ENCODE peak calls at places on chromosome 20, in six cellular contexts. Y is astrocyte, N is tibial artery, X is PC-9, Q is HCT116, D is psoas muscle. G is an unnamed sample.

GRCh38 chr20:44491635-44492395 is 16.1 kb downstream of the TTPAL start:
- DNase-seq in Y (no peak), N (peak; percentile 77), X (no peak), Q (no peak), D (peak; percentile 73), G (peak; percentile 93)

GRCh38 chr20:4821590-4821989 is 99.9 kb downstream of the PRND start:
- DNase-seq in Y (no peak), N (peak; percentile 54), X (no peak), Q (no peak), D (no peak), G (no peak)

GRCh38 chr20:1212607-1213396 is 9.5 kb downstream of the C20orf202 start:
- DNase-seq in Y (peak; percentile 46), N (peak; percentile 73), X (no peak), Q (peak; percentile 66), D (peak; percentile 73), G (peak; percentile 77)

GRCh38 chr20:9989066-9989724 is 45.6 kb upstream of the ANKEF1 start:
- DNase-seq in Y (peak; percentile 77), N (no peak), X (no peak), Q (no peak), D (no peak), G (peak; percentile 83)

GRCh38 chr20:44247676-44248419 is 740 bp downstream of the GDAP1L1 start:
- DNase-seq in Y (peak; percentile 5), N (no peak), X (no peak), Q (no peak), D (no peak), G (peak; percentile 22)

GRCh38 chr20:6095409-6095808 is 27.4 kb downstream of the FERMT1 start:
- DNase-seq in Y (no peak), N (no peak), X (no peak), Q (no peak), D (no peak), G (no peak)

GRCh38 chr20:38437796-38438195 is 2.7 kb upstream of the SNHG17 start:
- DNase-seq in Y (no peak), N (no peak), X (no peak), Q (no peak), D (no peak), G (no peak)

GRCh38 chr20:13770141-13770540 is 14.6 kb downstream of the ESF1 start:
- DNase-seq in Y (no peak), N (no peak), X (no peak), Q (no peak), D (no peak), G (no peak)

GRCh38 chr20:53608456-53609413 is 15.1 kb upstream of the ZNF217 start:
- DNase-seq in Y (no peak), N (no peak), X (no peak), Q (no peak), D (peak; percentile 61), G (no peak)

GRCh38 chr20:50804453-50805348 is 9.8 kb downstream of the BCAS4 start:
- DNase-seq in Y (no peak), N (no peak), X (no peak), Q (no peak), D (peak; percentile 3), G (no peak)

GRCh38 chr20:13105071-13105470 is 96.3 kb downstream of the SPTLC3 start:
- DNase-seq in Y (no peak), N (no peak), X (no peak), Q (no peak), D (no peak), G (no peak)

GRCh38 chr20:16314722-16315121 is 258.5 kb downstream of the KIF16B start:
- DNase-seq in Y (no peak), N (no peak), X (no peak), Q (no peak), D (no peak), G (no peak)

GRCh38 chr20:50909413-50909812 is 21.8 kb downstream of the ADNP start:
- DNase-seq in Y (no peak), N (no peak), X (no peak), Q (no peak), D (no peak), G (no peak)

GRCh38 chr20:54061106-54061881 is 9.1 kb downstream of the BCAS1 start:
- DNase-seq in Y (peak; percentile 70), N (no peak), X (no peak), Q (no peak), D (no peak), G (peak; percentile 74)

GRCh38 chr20:41889125-41889870 is 271.1 kb upstream of the CHD6 start:
- DNase-seq in Y (no peak), N (no peak), X (no peak), Q (peak; percentile 1), D (no peak), G (no peak)

GRCh38 chr20:23118144-23118543 is 32.0 kb upstream of the CD93 start:
- DNase-seq in Y (no peak), N (no peak), X (no peak), Q (no peak), D (no peak), G (no peak)

GRCh38 chr20:8194721-8195120 is 62.7 kb downstream of the PLCB1 start:
- DNase-seq in Y (peak; percentile 27), N (no peak), X (no peak), Q (no peak), D (no peak), G (no peak)

GRCh38 chr20:5513975-5514516 is 197.3 kb upstream of the PROKR2 start:
- DNase-seq in Y (peak; percentile 23), N (no peak), X (peak; percentile 52), Q (peak; percentile 68), D (no peak), G (peak; percentile 39)

GRCh38 chr20:47353224-47353696 is 3.2 kb downstream of the ZMYND8 start:
- DNase-seq in Y (no peak), N (no peak), X (no peak), Q (no peak), D (no peak), G (no peak)

GRCh38 chr20:48066256-48066655 is 281.0 kb upstream of the SULF2 start:
- DNase-seq in Y (peak; percentile 77), N (no peak), X (peak; percentile 78), Q (no peak), D (no peak), G (peak; percentile 87)

GRCh38 chr20:46939031-46939430 is 44.4 kb downstream of the EYA2 start:
- DNase-seq in Y (no peak), N (no peak), X (peak; percentile 44), Q (peak; percentile 55), D (no peak), G (peak; percentile 43)

GRCh38 chr20:6966721-6967120 is 199.2 kb downstream of the BMP2 start:
- DNase-seq in Y (peak; percentile 41), N (no peak), X (no peak), Q (no peak), D (no peak), G (peak; percentile 26)

GRCh38 chr20:1818895-1819294 is 76.3 kb upstream of the SIRPA start:
- DNase-seq in Y (no peak), N (peak; percentile 17), X (no peak), Q (no peak), D (no peak), G (no peak)

DNA sequence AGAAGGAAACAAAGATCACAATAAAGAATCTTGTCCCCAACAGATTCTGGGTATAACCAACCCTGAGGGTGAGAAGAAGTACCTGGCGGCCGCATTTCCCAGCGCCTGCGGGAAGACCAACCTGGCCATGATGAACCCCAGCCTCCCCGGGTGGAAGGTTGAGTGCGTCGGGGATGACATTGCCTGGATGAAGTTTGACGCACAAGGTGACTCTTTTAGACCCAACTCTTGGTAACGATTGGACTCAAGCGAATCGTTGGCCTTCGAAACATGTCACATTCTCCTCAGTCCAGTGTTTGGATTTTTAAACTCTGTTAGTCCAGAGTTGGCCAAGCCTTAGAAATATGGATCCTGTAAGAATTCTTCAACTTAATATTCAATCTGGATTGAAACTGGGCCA is 2.6 kb downstream of the PCK1 start:
- DNase-seq in Y (no peak), N (no peak), X (no peak), Q (no peak), D (no peak), G (no peak)
- H3K4me3 ChIP-seq in Y (no peak overlapping the region), N (no peak overlapping the region), X (no peak overlapping the region), Q (no peak overlapping the region), D (no peak overlapping the region), G (no peak overlapping the region)

GRCh38 chr20:34705383-34706021 is 1.4 kb downstream of the TP53INP2 start:
- DNase-seq in Y (no peak), N (peak; percentile 68), X (peak; percentile 76), Q (no peak), D (no peak), G (peak; percentile 45)
- H3K4me3 ChIP-seq in Y (peak overlapping the region; percentile 85), N (no peak overlapping the region), X (no peak overlapping the region), Q (peak overlapping the region; percentile 77), D (peak overlapping the region; percentile 81), G (no peak overlapping the region)

GRCh38 chr20:3784863-3785239 is 1.7 kb downstream of the CENPB start:
- DNase-seq in Y (no peak), N (no peak), X (no peak), Q (no peak), D (peak; percentile 32), G (no peak)

GRCh38 chr20:3783068-3783489 is 1.8 kb upstream of the SPEF1 start:
- DNase-seq in Y (no peak), N (peak; percentile 64), X (no peak), Q (no peak), D (peak; percentile 30), G (no peak)

GRCh38 chr20:3785240-3786125 is 1.1 kb downstream of the CENPB start:
- DNase-seq in Y (no peak), N (peak; percentile 71), X (no peak), Q (no peak), D (peak; percentile 64), G (no peak)

GRCh38 chr20:3783516-3784225 is 2.4 kb upstream of the SPEF1 start:
- DNase-seq in Y (no peak), N (no peak), X (no peak), Q (no peak), D (peak; percentile 41), G (no peak)

DNA sequence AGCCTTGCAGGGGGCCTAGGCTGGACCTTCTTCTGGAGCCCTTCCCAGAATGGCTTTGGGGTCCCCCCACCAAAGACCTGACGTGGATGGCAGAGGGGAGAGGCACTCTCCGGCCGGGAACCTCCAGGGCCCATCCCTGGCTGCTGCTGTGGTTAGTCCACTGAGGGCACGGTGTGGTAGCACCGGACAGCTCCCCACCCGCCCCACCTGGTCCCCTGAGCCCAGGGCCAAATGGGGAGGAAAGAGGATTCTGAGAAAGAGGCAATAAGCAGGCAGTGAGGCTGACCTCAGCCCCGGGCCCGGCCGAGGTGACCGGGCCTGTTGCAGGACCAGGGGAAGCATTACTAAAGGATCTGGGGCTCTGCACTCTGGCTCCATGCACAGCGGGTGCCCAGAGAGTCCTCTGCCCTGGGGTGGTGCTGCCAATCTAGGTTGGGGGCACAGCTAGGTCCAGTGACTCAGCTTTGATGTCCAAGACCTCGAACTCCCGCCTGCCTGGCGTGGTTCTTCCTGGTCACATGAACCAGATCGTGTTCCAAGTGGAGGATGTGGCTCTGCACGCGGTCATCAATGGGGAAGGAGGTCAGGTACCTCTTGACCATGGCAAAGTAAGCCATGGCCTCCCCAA is 2.2 kb downstream of the CENPB start:
- DNase-seq in Y (no peak), N (peak; percentile 67), X (no peak), Q (no peak), D (peak; percentile 53), G (peak; percentile 59)
- H3K4me3 ChIP-seq in Y (peak overlapping the region; percentile 31), N (no peak overlapping the region), X (no peak overlapping the region), Q (no peak overlapping the region), D (peak overlapping the region; percentile 79), G (peak overlapping the region; percentile 72)

DNA sequence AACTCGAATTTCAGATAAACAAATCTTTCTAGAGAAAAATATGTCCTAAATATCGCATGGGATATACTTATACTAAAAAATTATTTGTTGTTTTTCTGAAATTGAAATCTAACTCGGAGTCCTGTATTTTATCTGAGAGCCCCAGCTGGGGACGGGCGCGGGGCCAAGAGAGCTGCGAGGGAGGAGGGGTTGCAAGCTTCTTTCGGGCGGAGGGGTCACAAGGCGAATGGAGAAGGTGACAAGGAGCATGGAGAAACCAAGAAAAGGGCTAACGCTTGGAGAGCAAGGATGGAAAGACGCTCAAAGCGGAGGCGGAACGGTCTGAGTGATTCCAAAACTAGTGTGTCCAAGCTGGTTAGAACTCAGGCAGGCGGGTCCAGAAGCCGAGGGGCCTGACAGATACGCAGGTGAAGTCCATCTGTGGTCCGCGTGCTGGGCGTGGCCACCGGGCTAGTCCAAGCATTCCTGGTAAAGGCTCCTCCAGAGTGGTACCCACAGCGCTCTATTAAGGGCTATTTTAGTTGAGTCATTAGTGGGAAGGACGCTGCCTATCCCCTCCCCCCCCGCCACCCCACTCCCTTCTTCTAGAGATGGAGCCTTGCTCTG is 41.5 kb upstream of the ZNFX1 start:
- DNase-seq in Y (no peak), N (no peak), X (no peak), Q (no peak), D (no peak), G (no peak)
- H3K4me3 ChIP-seq in Y (no peak overlapping the region), N (peak overlapping the region; percentile 27), X (no peak overlapping the region), Q (no peak overlapping the region), D (peak overlapping the region; percentile 58), G (no peak overlapping the region)

G was measured in fibroblast of mammary gland.